ENCODE peak calls at places on chromosomes 6 and 20, in four cellular contexts. D is heart left ventricle; Z is CD8-positive, alpha-beta T cell; A is stomach. M is an unnamed sample. For H3K27me3, the result is how much of the 10 kb centered on the place peaks cover.

GRCh38 chr6:88814909-88815308 is 148.5 kb downstream of the RNGTT start:
- DNase-seq in D (no peak), Z (no peak), A (no peak), M (no peak)

GRCh38 chr20:46713957-46714834 is 4.7 kb downstream of the SLC2A10 start:
- DNase-seq in D (no peak), Z (no peak), A (peak), M (no peak)

GRCh38 chr6:56683882-56684281 is 41.2 kb upstream of the DST start:
- DNase-seq in D (peak), Z (no peak), A (no peak), M (no peak)

GRCh38 chr20:61985096-61985495 is 80.6 kb downstream of the TAF4 start:
- DNase-seq in D (no peak), Z (no peak), A (no peak), M (no peak)

GRCh38 chr6:16276991-16277981 is 38.9 kb downstream of the GMPR start:
- DNase-seq in D (peak), Z (no peak), A (peak), M (no peak)

GRCh38 chr6:135267085-135267484 is 86.0 kb downstream of the MYB start:
- DNase-seq in D (no peak), Z (no peak), A (no peak), M (no peak)

GRCh38 chr6:157034433-157035230 is 257.5 kb downstream of the ARID1B start:
- DNase-seq in D (no peak), Z (no peak), A (no peak), M (no peak)

GRCh38 chr6:92723390-92723931 is 695.9 kb downstream of the EPHA7 start:
- DNase-seq in D (no peak), Z (no peak), A (no peak), M (no peak)

GRCh38 chr20:63311833-63312243 is 18.9 kb downstream of the COL20A1 start:
- DNase-seq in D (peak), Z (no peak), A (no peak), M (no peak)

DNA sequence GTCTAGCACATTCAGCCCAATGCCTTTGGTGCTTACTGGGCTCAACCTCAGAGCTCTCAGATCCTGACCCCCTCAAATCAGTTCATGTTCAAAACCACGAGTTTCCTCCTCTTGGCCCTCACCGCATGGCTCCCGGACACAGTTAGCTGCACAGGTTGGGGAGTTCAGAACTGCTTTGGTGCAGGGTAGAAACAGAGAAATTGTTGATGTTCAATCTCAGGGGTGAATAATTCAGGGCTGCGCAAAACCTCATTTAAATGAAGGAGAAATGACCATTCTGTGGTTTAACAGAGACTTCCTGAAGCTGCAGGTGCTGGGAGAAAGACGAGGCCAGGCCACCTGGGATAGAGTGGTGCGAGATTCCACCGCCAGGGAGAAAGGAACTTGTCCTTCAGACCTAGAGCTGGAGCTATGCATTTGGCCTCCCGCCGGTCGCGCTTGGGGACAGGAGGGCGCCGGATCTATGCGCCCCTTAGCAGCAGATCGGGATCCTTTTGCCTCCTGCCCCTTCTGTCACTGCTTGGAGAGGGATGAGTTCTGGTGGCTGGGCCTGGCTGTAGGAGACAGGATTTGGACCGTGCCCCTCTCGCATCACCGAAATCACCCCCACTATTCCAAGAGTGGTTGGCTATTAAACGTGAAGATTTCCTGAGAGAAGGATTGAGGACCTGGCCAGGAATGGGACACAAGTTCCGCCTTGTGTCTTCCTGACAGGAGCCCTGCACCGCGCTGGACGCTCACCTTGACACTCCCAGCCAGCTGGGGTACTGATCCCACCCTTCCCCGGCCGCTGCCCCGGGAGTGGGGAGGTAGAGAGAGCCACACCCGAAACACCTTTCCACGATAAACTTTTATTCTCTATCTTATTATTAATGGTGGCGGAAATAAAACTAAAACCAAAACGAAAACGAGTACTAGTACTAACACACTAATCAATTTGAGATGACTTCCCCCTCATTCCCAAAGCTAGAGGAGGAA is 767 bp upstream of the PAX1 start:
- DNase-seq in D (no peak), Z (no peak), A (no peak), M (no peak)
- H3K27me3 ChIP-seq in D (half or more), Z (under half), A (half or more), M (under half)

GRCh38 chr20:23082846-23083552 is 3.1 kb downstream of the CD93 start:
- DNase-seq in D (peak), Z (no peak), A (no peak), M (no peak)
- H3K27ac ChIP-seq in D (peak), Z (no peak), A (peak), M (peak)

DNA sequence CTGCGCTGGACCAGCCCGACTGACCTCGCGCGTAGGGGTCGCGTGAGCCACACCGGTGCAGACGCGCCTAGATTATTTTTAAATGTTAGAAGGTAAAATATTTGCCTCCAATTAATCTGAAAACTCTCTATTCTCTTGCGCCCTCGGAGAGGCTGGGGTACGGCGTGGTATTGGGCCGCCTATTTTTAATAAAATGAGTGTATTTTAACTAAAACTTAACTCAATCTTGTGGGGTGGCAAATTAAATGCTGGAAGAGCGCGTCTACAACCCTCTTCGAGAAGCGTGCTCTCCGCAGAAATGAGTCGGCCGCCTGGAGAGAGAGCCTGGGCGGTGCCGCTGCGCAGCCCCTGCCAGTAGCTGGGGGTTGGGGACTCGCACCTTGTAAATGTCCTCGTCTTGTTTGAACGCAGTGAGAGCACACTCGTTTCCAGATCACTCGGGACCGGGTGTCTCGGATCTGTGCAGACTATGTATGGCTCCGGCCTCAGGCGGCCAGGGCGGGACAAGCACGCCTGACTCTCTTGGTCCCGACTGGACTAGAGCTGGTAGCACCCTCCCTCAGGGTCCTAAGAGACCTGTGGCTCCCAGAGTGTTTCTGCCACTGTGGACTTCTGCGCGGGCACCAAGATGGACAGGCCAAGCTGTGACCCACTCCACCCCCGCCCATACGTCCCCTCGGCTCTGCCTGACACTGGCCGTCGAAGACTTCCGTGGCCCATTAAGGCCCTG is 2.0 kb upstream of the MAFB start:
- DNase-seq in D (no peak), Z (no peak), A (no peak), M (no peak)
- H3K27me3 ChIP-seq in D (under half), Z (under half), A (half or more), M (under half)

GRCh38 chr6:158771399-158772158 is 47.6 kb downstream of the EZR start:
- DNase-seq in D (no peak), Z (no peak), A (no peak), M (no peak)
- H3K27ac ChIP-seq in D (peak), Z (no peak), A (no peak), M (peak)

GRCh38 chr6:133241088-133241900 is at the start of gene EYA4:
- DNase-seq in D (peak), Z (no peak), A (no peak), M (no peak)

GRCh38 chr6:133241901-133242760 is 974 bp downstream of the EYA4 start:
- DNase-seq in D (peak), Z (no peak), A (no peak), M (no peak)

GRCh38 chr6:133244502-133244901 is 3.3 kb downstream of the EYA4 start:
- DNase-seq in D (no peak), Z (no peak), A (no peak), M (no peak)

GRCh38 chr6:133243723-133244122 is 2.6 kb downstream of the EYA4 start:
- DNase-seq in D (no peak), Z (no peak), A (no peak), M (no peak)

GRCh38 chr6:133242761-133243590 is 1.8 kb downstream of the EYA4 start:
- DNase-seq in D (no peak), Z (no peak), A (no peak), M (no peak)
- H3K27me3 ChIP-seq in D (under half), Z (under half), A (under half), M (under half)

GRCh38 chr6:166861304-166861703 is 95.0 kb downstream of the RNASET2 start:
- DNase-seq in D (no peak), Z (no peak), A (no peak), M (no peak)

GRCh38 chr6:166862287-166862977 is 93.9 kb downstream of the RNASET2 start:
- DNase-seq in D (no peak), Z (peak), A (peak), M (no peak)

GRCh38 chr6:166860392-166860791 is 96.0 kb downstream of the RNASET2 start:
- DNase-seq in D (no peak), Z (no peak), A (no peak), M (no peak)

GRCh38 chr6:166862978-166863530 is 93.3 kb downstream of the RNASET2 start:
- DNase-seq in D (no peak), Z (no peak), A (no peak), M (no peak)

GRCh38 chr6:166861961-166862286 is 94.4 kb downstream of the RNASET2 start:
- DNase-seq in D (no peak), Z (no peak), A (no peak), M (no peak)
- H3K27ac ChIP-seq in D (no peak), Z (no peak), A (peak), M (no peak)

GRCh38 chr20:56348746-56349145 is 10.0 kb upstream of the FAM210B start:
- DNase-seq in D (no peak), Z (no peak), A (no peak), M (no peak)
- H3K27me3 ChIP-seq in D (under half), Z (under half), A (under half), M (under half)

GRCh38 chr6:39834866-39835265 is 42.7 kb downstream of the DAAM2 start:
- DNase-seq in D (no peak), Z (no peak), A (no peak), M (no peak)
- H3K27ac ChIP-seq in D (no peak), Z (no peak), A (no peak), M (no peak)

M was measured in vagina.